ENCODE peak calls at places on chromosomes 1 and 21, in four cellular contexts. G is tibial artery, N is cardiac muscle cell, A is mammary epithelial cell. R is an unnamed sample.

GRCh38 chr1:220430059-220430458 is 97.9 kb upstream of the MARK1 start:
- DNase-seq in N (peak; percentile 9), A (peak; percentile 24), G (no peak), R (no peak)

GRCh38 chr1:28104866-28105467 is 16.6 kb upstream of the EYA3 start:
- DNase-seq in A (peak; percentile 87), N (peak; percentile 74), G (no peak), R (no peak)

GRCh38 chr1:21149430-21149861 is 27.3 kb downstream of the EIF4G3 start:
- DNase-seq in A (peak; percentile 76), N (peak; percentile 67), G (no peak), R (no peak)

GRCh38 chr1:174217248-174217647 is 57.9 kb downstream of the RABGAP1L start:
- DNase-seq in A (peak; percentile 24), G (no peak), N (no peak), R (no peak)

GRCh38 chr1:203325418-203326091 is 20.2 kb downstream of the BTG2 start:
- DNase-seq in A (no peak), N (no peak), G (peak; percentile 83), R (peak; percentile 71)

GRCh38 chr1:221718391-221719277 is 23.3 kb downstream of the DUSP10 start:
- DNase-seq in A (no peak), N (peak; percentile 54), G (no peak), R (no peak)

GRCh38 chr1:45306319-45306718 is 20.4 kb upstream of the HPDL start:
- DNase-seq in G (no peak), N (peak; percentile 11), A (peak; percentile 30), R (no peak)

GRCh38 chr21:41217656-41218380 is 49.9 kb downstream of the BACE2 start:
- DNase-seq in A (peak; percentile 67), N (peak; percentile 90), G (peak; percentile 74), R (no peak)

GRCh38 chr1:113684153-113684541 is 75.1 kb downstream of the PHTF1 start:
- DNase-seq in N (peak; percentile 65), A (no peak), G (peak; percentile 62), R (peak; percentile 40)

GRCh38 chr1:229792576-229792975 is 166.5 kb downstream of the URB2 start:
- DNase-seq in G (no peak), N (no peak), A (no peak), R (no peak)

GRCh38 chr1:112672842-112673241 is 1.6 kb upstream of the MOV10 start:
- DNase-seq in A (no peak), N (no peak), G (no peak), R (no peak)

GRCh38 chr1:186983327-186983726 is 154.6 kb downstream of the PLA2G4A start:
- DNase-seq in G (no peak), A (no peak), N (peak; percentile 97), R (no peak)

GRCh38 chr1:204206121-204206520 is 7.7 kb downstream of the GOLT1A start:
- DNase-seq in G (no peak), A (no peak), N (peak; percentile 27), R (no peak)

GRCh38 chr1:24540906-24541710 is 14.8 kb upstream of the NCMAP start:
- DNase-seq in G (no peak), N (peak; percentile 65), A (peak; percentile 56), R (no peak)

GRCh38 chr1:204873714-204874113 is 3.1 kb downstream of the NFASC start:
- DNase-seq in G (no peak), A (no peak), N (no peak), R (no peak)

GRCh38 chr1:232982238-232982944 is 32.0 kb downstream of the NTPCR start:
- DNase-seq in N (peak; percentile 44), A (peak; percentile 32), G (no peak), R (no peak)

GRCh38 chr1:101310484-101310883 is 73.7 kb downstream of the S1PR1 start:
- DNase-seq in G (no peak), A (no peak), N (no peak), R (no peak)

GRCh38 chr21:42324896-42325295 is 9.7 kb upstream of the TFF3 start:
- DNase-seq in G (no peak), N (no peak), A (no peak), R (no peak)

GRCh38 chr21:38227401-38227800 is 29.4 kb upstream of the KCNJ15 start:
- DNase-seq in N (no peak), G (no peak), A (peak; percentile 39), R (no peak)

GRCh38 chr21:45580181-45580575 is 37.9 kb upstream of the SLC19A1 start:
- DNase-seq in N (no peak), G (no peak), A (no peak), R (no peak)

GRCh38 chr1:204697893-204698292 is 12.4 kb upstream of the LRRN2 start:
- DNase-seq in G (no peak), N (no peak), A (no peak), R (no peak)

GRCh38 chr1:86339421-86339820 is 56.7 kb downstream of the ODF2L start:
- DNase-seq in N (peak; percentile 52), A (no peak), G (no peak), R (no peak)

GRCh38 chr1:151368000-151368744 is 4.3 kb downstream of the SELENBP1 start:
- DNase-seq in A (no peak), N (peak; percentile 21), G (no peak), R (no peak)

GRCh38 chr21:38244885-38245869 is 11.6 kb upstream of the KCNJ15 start:
- DNase-seq in G (no peak), N (peak; percentile 93), A (peak; percentile 99), R (no peak)

GRCh38 chr1:15803380-15803779 is 4.1 kb downstream of the UQCRHL start:
- DNase-seq in N (peak; percentile 41), G (no peak), A (no peak), R (no peak)

GRCh38 chr1:245698860-245699259 is 544.1 kb downstream of the KIF26B start:
- DNase-seq in N (no peak), A (no peak), G (no peak), R (no peak)

GRCh38 chr1:96721382-96722160 is at the start of gene PTBP2:
- DNase-seq in G (peak; percentile 76), A (peak; percentile 71), N (peak; percentile 87), R (peak; percentile 71)

GRCh38 chr1:241957692-241958494 is at the start of gene BECN2:
- DNase-seq in G (no peak), N (no peak), A (no peak), R (no peak)

GRCh38 chr1:12528021-12528852 is 89.8 kb downstream of the DHRS3 start:
- DNase-seq in A (no peak), N (peak; percentile 85), G (peak; percentile 91), R (peak; percentile 80)

GRCh38 chr1:39789571-39790110 is 976 bp upstream of the BMP8B start:
- DNase-seq in A (no peak), N (no peak), G (no peak), R (no peak)

GRCh38 chr1:152516082-152516481 is 1.8 kb downstream of the CRCT1 start:
- DNase-seq in G (no peak), A (no peak), N (no peak), R (no peak)

GRCh38 chr1:228377664-228378452 is 28.8 kb downstream of the TRIM11 start:
- DNase-seq in G (no peak), N (no peak), A (no peak), R (no peak)

GRCh38 chr21:46457801-46458314 is 833 bp upstream of the DIP2A start:
- DNase-seq in N (peak; percentile 44), A (peak; percentile 53), G (peak; percentile 40), R (peak; percentile 22)

GRCh38 chr1:52550447-52550846 is 2.4 kb downstream of the TUT4 start:
- DNase-seq in G (no peak), N (no peak), A (no peak), R (no peak)

GRCh38 chr1:212692774-212693644 is 6.6 kb downstream of the BATF3 start:
- DNase-seq in G (no peak), N (no peak), A (peak; percentile 67), R (no peak)
- H3K27ac ChIP-seq in G (no peak overlapping the region), N (no peak overlapping the region), A (no peak overlapping the region), R (no peak overlapping the region)

GRCh38 chr1:79262745-79263258 is 256.3 kb upstream of the ADGRL4 start:
- DNase-seq in G (no peak), A (no peak), N (peak; percentile 2), R (no peak)
- H3K27ac ChIP-seq in G (no peak overlapping the region), A (no peak overlapping the region), N (no peak overlapping the region), R (no peak overlapping the region)

GRCh38 chr1:32182060-32182459 is 2.6 kb downstream of the TXLNA start:
- DNase-seq in N (no peak), A (no peak), G (no peak), R (no peak)
- H3K27ac ChIP-seq in N (no peak overlapping the region), A (no peak overlapping the region), G (peak overlapping the region; percentile 90), R (no peak overlapping the region)

GRCh38 chr1:99650773-99651437 is 5.0 kb downstream of the PALMD start:
- DNase-seq in G (no peak), A (peak; percentile 76), N (peak; percentile 63), R (no peak)
- H3K27ac ChIP-seq in G (no peak overlapping the region), A (peak overlapping the region; percentile 80), N (no peak overlapping the region), R (peak overlapping the region; percentile 85)

GRCh38 chr1:83954301-83954823 is 44.6 kb downstream of the TTLL7 start:
- DNase-seq in G (no peak), N (no peak), A (no peak), R (no peak)
- H3K27ac ChIP-seq in G (peak overlapping the region; percentile 45), N (no peak overlapping the region), A (no peak overlapping the region), R (no peak overlapping the region)

GRCh38 chr1:3668585-3669300 is 16.4 kb downstream of the TP73 start:
- DNase-seq in N (peak; percentile 26), A (peak; percentile 37), G (peak; percentile 32), R (no peak)
- H3K27ac ChIP-seq in N (no peak overlapping the region), A (no peak overlapping the region), G (no peak overlapping the region), R (no peak overlapping the region)

R was measured in tibial nerve.